ENCODE peak calls at places on chromosomes 7 and 10, in seven cellular contexts. One of them, this sample, is unnamed.

GRCh38 chr10:92527716-92528115 is 46.2 kb downstream of the IDE start:
- DNase-seq in psoas muscle: no peak
- DNase-seq in HT1080: no peak
- DNase-seq in stimulated activated CD8-positive, alpha-beta memory T cell treated with anti-CD3 and anti-CD28 coated beads, Interleukin-12 subunit alpha, Interleukin-12 subunit beta, amount 100 ng/mL, for 4 hours: no peak
- DNase-seq in T-helper 2 cell: no peak
- DNase-seq in left lobe of liver: no peak
- DNase-seq in esophagus muscularis mucosa: no peak
- DNase-seq in this sample: no peak

GRCh38 chr10:29784175-29784773 is 149.5 kb upstream of the SVIL start:
- DNase-seq in psoas muscle: peak
- DNase-seq in HT1080: peak
- DNase-seq in stimulated activated CD8-positive, alpha-beta memory T cell treated with anti-CD3 and anti-CD28 coated beads, Interleukin-12 subunit alpha, Interleukin-12 subunit beta, amount 100 ng/mL, for 4 hours: no peak
- DNase-seq in T-helper 2 cell: no peak
- DNase-seq in left lobe of liver: no peak
- DNase-seq in esophagus muscularis mucosa: peak
- DNase-seq in this sample: peak

GRCh38 chr7:107090452-107090851 is 45.9 kb downstream of the PRKAR2B start:
- DNase-seq in psoas muscle: no peak
- DNase-seq in HT1080: no peak
- DNase-seq in stimulated activated CD8-positive, alpha-beta memory T cell treated with anti-CD3 and anti-CD28 coated beads, Interleukin-12 subunit alpha, Interleukin-12 subunit beta, amount 100 ng/mL, for 4 hours: no peak
- DNase-seq in T-helper 2 cell: no peak
- DNase-seq in left lobe of liver: no peak
- DNase-seq in esophagus muscularis mucosa: no peak
- DNase-seq in this sample: no peak

GRCh38 chr7:50957855-50958254 is 175.2 kb upstream of the GRB10 start:
- DNase-seq in psoas muscle: no peak
- DNase-seq in HT1080: no peak
- DNase-seq in stimulated activated CD8-positive, alpha-beta memory T cell treated with anti-CD3 and anti-CD28 coated beads, Interleukin-12 subunit alpha, Interleukin-12 subunit beta, amount 100 ng/mL, for 4 hours: no peak
- DNase-seq in T-helper 2 cell: no peak
- DNase-seq in left lobe of liver: no peak
- DNase-seq in esophagus muscularis mucosa: peak
- DNase-seq in this sample: no peak

GRCh38 chr7:34143397-34143796 is 238.1 kb downstream of the BMPER start:
- DNase-seq in psoas muscle: no peak
- DNase-seq in HT1080: no peak
- DNase-seq in stimulated activated CD8-positive, alpha-beta memory T cell treated with anti-CD3 and anti-CD28 coated beads, Interleukin-12 subunit alpha, Interleukin-12 subunit beta, amount 100 ng/mL, for 4 hours: no peak
- DNase-seq in T-helper 2 cell: no peak
- DNase-seq in left lobe of liver: no peak
- DNase-seq in esophagus muscularis mucosa: no peak
- DNase-seq in this sample: no peak

GRCh38 chr10:22433875-22434274 is 88.6 kb downstream of the SPAG6 start:
- DNase-seq in psoas muscle: no peak
- DNase-seq in HT1080: peak
- DNase-seq in stimulated activated CD8-positive, alpha-beta memory T cell treated with anti-CD3 and anti-CD28 coated beads, Interleukin-12 subunit alpha, Interleukin-12 subunit beta, amount 100 ng/mL, for 4 hours: no peak
- DNase-seq in T-helper 2 cell: no peak
- DNase-seq in left lobe of liver: no peak
- DNase-seq in esophagus muscularis mucosa: no peak
- DNase-seq in this sample: no peak

GRCh38 chr7:112892263-112892662 is 102.1 kb upstream of the TMEM168 start:
- DNase-seq in psoas muscle: no peak
- DNase-seq in HT1080: peak
- DNase-seq in stimulated activated CD8-positive, alpha-beta memory T cell treated with anti-CD3 and anti-CD28 coated beads, Interleukin-12 subunit alpha, Interleukin-12 subunit beta, amount 100 ng/mL, for 4 hours: no peak
- DNase-seq in T-helper 2 cell: no peak
- DNase-seq in left lobe of liver: no peak
- DNase-seq in esophagus muscularis mucosa: no peak
- DNase-seq in this sample: no peak

GRCh38 chr7:6071406-6071805 is 40.2 kb downstream of the ANKRD61 start:
- DNase-seq in psoas muscle: no peak
- DNase-seq in HT1080: no peak
- DNase-seq in stimulated activated CD8-positive, alpha-beta memory T cell treated with anti-CD3 and anti-CD28 coated beads, Interleukin-12 subunit alpha, Interleukin-12 subunit beta, amount 100 ng/mL, for 4 hours: no peak
- DNase-seq in T-helper 2 cell: no peak
- DNase-seq in left lobe of liver: no peak
- DNase-seq in esophagus muscularis mucosa: no peak
- DNase-seq in this sample: no peak

GRCh38 chr10:24463683-24464426 is 254.9 kb downstream of the KIAA1217 start:
- DNase-seq in psoas muscle: no peak
- DNase-seq in HT1080: peak
- DNase-seq in stimulated activated CD8-positive, alpha-beta memory T cell treated with anti-CD3 and anti-CD28 coated beads, Interleukin-12 subunit alpha, Interleukin-12 subunit beta, amount 100 ng/mL, for 4 hours: no peak
- DNase-seq in T-helper 2 cell: no peak
- DNase-seq in left lobe of liver: peak
- DNase-seq in esophagus muscularis mucosa: no peak
- DNase-seq in this sample: no peak

GRCh38 chr7:138980575-138981285 is 459 bp downstream of the KIAA1549 start:
- DNase-seq in psoas muscle: no peak
- DNase-seq in HT1080: peak
- DNase-seq in stimulated activated CD8-positive, alpha-beta memory T cell treated with anti-CD3 and anti-CD28 coated beads, Interleukin-12 subunit alpha, Interleukin-12 subunit beta, amount 100 ng/mL, for 4 hours: no peak
- DNase-seq in T-helper 2 cell: no peak
- DNase-seq in left lobe of liver: no peak
- DNase-seq in esophagus muscularis mucosa: no peak
- DNase-seq in this sample: no peak

GRCh38 chr10:60495357-60495756 is 105.7 kb upstream of the ANK3 start:
- DNase-seq in psoas muscle: no peak
- DNase-seq in HT1080: peak
- DNase-seq in stimulated activated CD8-positive, alpha-beta memory T cell treated with anti-CD3 and anti-CD28 coated beads, Interleukin-12 subunit alpha, Interleukin-12 subunit beta, amount 100 ng/mL, for 4 hours: no peak
- DNase-seq in T-helper 2 cell: no peak
- DNase-seq in left lobe of liver: no peak
- DNase-seq in esophagus muscularis mucosa: no peak
- DNase-seq in this sample: no peak

GRCh38 chr10:57338823-57339558 is 928.7 kb downstream of the IPMK start:
- DNase-seq in psoas muscle: no peak
- DNase-seq in HT1080: peak
- DNase-seq in stimulated activated CD8-positive, alpha-beta memory T cell treated with anti-CD3 and anti-CD28 coated beads, Interleukin-12 subunit alpha, Interleukin-12 subunit beta, amount 100 ng/mL, for 4 hours: no peak
- DNase-seq in T-helper 2 cell: no peak
- DNase-seq in left lobe of liver: no peak
- DNase-seq in esophagus muscularis mucosa: no peak
- DNase-seq in this sample: no peak

GRCh38 chr10:133278577-133279265 is 2.1 kb upstream of the ADAM8 start:
- DNase-seq in psoas muscle: peak
- DNase-seq in HT1080: peak
- DNase-seq in stimulated activated CD8-positive, alpha-beta memory T cell treated with anti-CD3 and anti-CD28 coated beads, Interleukin-12 subunit alpha, Interleukin-12 subunit beta, amount 100 ng/mL, for 4 hours: peak
- DNase-seq in T-helper 2 cell: no peak
- DNase-seq in left lobe of liver: peak
- DNase-seq in esophagus muscularis mucosa: no peak
- DNase-seq in this sample: no peak

GRCh38 chr10:15472008-15472407 is 100.9 kb upstream of the FAM171A1 start:
- DNase-seq in psoas muscle: no peak
- DNase-seq in HT1080: no peak
- DNase-seq in stimulated activated CD8-positive, alpha-beta memory T cell treated with anti-CD3 and anti-CD28 coated beads, Interleukin-12 subunit alpha, Interleukin-12 subunit beta, amount 100 ng/mL, for 4 hours: no peak
- DNase-seq in T-helper 2 cell: no peak
- DNase-seq in left lobe of liver: no peak
- DNase-seq in esophagus muscularis mucosa: no peak
- DNase-seq in this sample: no peak

GRCh38 chr7:46630031-46630430 is 709.0 kb upstream of the IGFBP3 start:
- DNase-seq in psoas muscle: no peak
- DNase-seq in HT1080: peak
- DNase-seq in stimulated activated CD8-positive, alpha-beta memory T cell treated with anti-CD3 and anti-CD28 coated beads, Interleukin-12 subunit alpha, Interleukin-12 subunit beta, amount 100 ng/mL, for 4 hours: no peak
- DNase-seq in T-helper 2 cell: no peak
- DNase-seq in left lobe of liver: no peak
- DNase-seq in esophagus muscularis mucosa: no peak
- DNase-seq in this sample: no peak

GRCh38 chr7:151400626-151401315 is 9.1 kb downstream of the WDR86 start:
- DNase-seq in psoas muscle: peak
- DNase-seq in HT1080: no peak
- DNase-seq in stimulated activated CD8-positive, alpha-beta memory T cell treated with anti-CD3 and anti-CD28 coated beads, Interleukin-12 subunit alpha, Interleukin-12 subunit beta, amount 100 ng/mL, for 4 hours: no peak
- DNase-seq in T-helper 2 cell: no peak
- DNase-seq in left lobe of liver: no peak
- DNase-seq in esophagus muscularis mucosa: no peak
- DNase-seq in this sample: no peak

GRCh38 chr10:33722067-33722466 is 387.6 kb upstream of the NRP1 start:
- DNase-seq in psoas muscle: no peak
- DNase-seq in HT1080: peak
- DNase-seq in stimulated activated CD8-positive, alpha-beta memory T cell treated with anti-CD3 and anti-CD28 coated beads, Interleukin-12 subunit alpha, Interleukin-12 subunit beta, amount 100 ng/mL, for 4 hours: no peak
- DNase-seq in T-helper 2 cell: no peak
- DNase-seq in left lobe of liver: no peak
- DNase-seq in esophagus muscularis mucosa: no peak
- DNase-seq in this sample: no peak

GRCh38 chr10:44193156-44193555 is 191.7 kb downstream of the CXCL12 start:
- DNase-seq in psoas muscle: no peak
- DNase-seq in HT1080: no peak
- DNase-seq in stimulated activated CD8-positive, alpha-beta memory T cell treated with anti-CD3 and anti-CD28 coated beads, Interleukin-12 subunit alpha, Interleukin-12 subunit beta, amount 100 ng/mL, for 4 hours: no peak
- DNase-seq in T-helper 2 cell: no peak
- DNase-seq in left lobe of liver: no peak
- DNase-seq in esophagus muscularis mucosa: peak
- DNase-seq in this sample: no peak

GRCh38 chr10:29797616-29798015 is 162.8 kb upstream of the SVIL start:
- DNase-seq in psoas muscle: no peak
- DNase-seq in HT1080: no peak
- DNase-seq in stimulated activated CD8-positive, alpha-beta memory T cell treated with anti-CD3 and anti-CD28 coated beads, Interleukin-12 subunit alpha, Interleukin-12 subunit beta, amount 100 ng/mL, for 4 hours: no peak
- DNase-seq in T-helper 2 cell: no peak
- DNase-seq in left lobe of liver: no peak
- DNase-seq in esophagus muscularis mucosa: no peak
- DNase-seq in this sample: no peak

GRCh38 chr10:102420443-102420809 is 210 bp upstream of the FBXL15 start:
- DNase-seq in psoas muscle: no peak
- DNase-seq in HT1080: no peak
- DNase-seq in stimulated activated CD8-positive, alpha-beta memory T cell treated with anti-CD3 and anti-CD28 coated beads, Interleukin-12 subunit alpha, Interleukin-12 subunit beta, amount 100 ng/mL, for 4 hours: no peak
- DNase-seq in T-helper 2 cell: no peak
- DNase-seq in left lobe of liver: no peak
- DNase-seq in esophagus muscularis mucosa: no peak
- DNase-seq in this sample: no peak

GRCh38 chr7:137755438-137755837 is 91.3 kb downstream of the DGKI start:
- DNase-seq in psoas muscle: no peak
- DNase-seq in HT1080: no peak
- DNase-seq in stimulated activated CD8-positive, alpha-beta memory T cell treated with anti-CD3 and anti-CD28 coated beads, Interleukin-12 subunit alpha, Interleukin-12 subunit beta, amount 100 ng/mL, for 4 hours: no peak
- DNase-seq in T-helper 2 cell: no peak
- DNase-seq in left lobe of liver: no peak
- DNase-seq in esophagus muscularis mucosa: no peak
- DNase-seq in this sample: no peak

GRCh38 chr10:34249634-34250033 is 565.5 kb downstream of the PARD3 start:
- DNase-seq in psoas muscle: no peak
- DNase-seq in HT1080: no peak
- DNase-seq in stimulated activated CD8-positive, alpha-beta memory T cell treated with anti-CD3 and anti-CD28 coated beads, Interleukin-12 subunit alpha, Interleukin-12 subunit beta, amount 100 ng/mL, for 4 hours: no peak
- DNase-seq in T-helper 2 cell: no peak
- DNase-seq in left lobe of liver: no peak
- DNase-seq in esophagus muscularis mucosa: no peak
- DNase-seq in this sample: no peak

GRCh38 chr7:129423700-129424410 is 10.4 kb upstream of the STRIP2 start:
- DNase-seq in psoas muscle: no peak
- DNase-seq in HT1080: no peak
- DNase-seq in stimulated activated CD8-positive, alpha-beta memory T cell treated with anti-CD3 and anti-CD28 coated beads, Interleukin-12 subunit alpha, Interleukin-12 subunit beta, amount 100 ng/mL, for 4 hours: no peak
- DNase-seq in T-helper 2 cell: no peak
- DNase-seq in left lobe of liver: no peak
- DNase-seq in esophagus muscularis mucosa: no peak
- DNase-seq in this sample: no peak

GRCh38 chr7:138834583-138834982 is 36.6 kb upstream of the ATP6V0A4 start:
- DNase-seq in psoas muscle: no peak
- DNase-seq in HT1080: no peak
- DNase-seq in stimulated activated CD8-positive, alpha-beta memory T cell treated with anti-CD3 and anti-CD28 coated beads, Interleukin-12 subunit alpha, Interleukin-12 subunit beta, amount 100 ng/mL, for 4 hours: no peak
- DNase-seq in T-helper 2 cell: no peak
- DNase-seq in left lobe of liver: no peak
- DNase-seq in esophagus muscularis mucosa: no peak
- DNase-seq in this sample: no peak

GRCh38 chr10:32891261-32891660 is 66.8 kb downstream of the ITGB1 start:
- DNase-seq in psoas muscle: no peak
- DNase-seq in HT1080: no peak
- DNase-seq in stimulated activated CD8-positive, alpha-beta memory T cell treated with anti-CD3 and anti-CD28 coated beads, Interleukin-12 subunit alpha, Interleukin-12 subunit beta, amount 100 ng/mL, for 4 hours: no peak
- DNase-seq in T-helper 2 cell: no peak
- DNase-seq in left lobe of liver: no peak
- DNase-seq in esophagus muscularis mucosa: no peak
- DNase-seq in this sample: no peak

GRCh38 chr10:58348571-58349033 is 13.8 kb downstream of the UBE2D1 start:
- DNase-seq in psoas muscle: no peak
- DNase-seq in HT1080: no peak
- DNase-seq in stimulated activated CD8-positive, alpha-beta memory T cell treated with anti-CD3 and anti-CD28 coated beads, Interleukin-12 subunit alpha, Interleukin-12 subunit beta, amount 100 ng/mL, for 4 hours: no peak
- DNase-seq in T-helper 2 cell: no peak
- DNase-seq in left lobe of liver: no peak
- DNase-seq in esophagus muscularis mucosa: no peak
- DNase-seq in this sample: no peak

GRCh38 chr10:24551161-24551560 is 172.5 kb downstream of the ARHGAP21 start:
- DNase-seq in psoas muscle: no peak
- DNase-seq in HT1080: no peak
- DNase-seq in stimulated activated CD8-positive, alpha-beta memory T cell treated with anti-CD3 and anti-CD28 coated beads, Interleukin-12 subunit alpha, Interleukin-12 subunit beta, amount 100 ng/mL, for 4 hours: no peak
- DNase-seq in T-helper 2 cell: no peak
- DNase-seq in left lobe of liver: no peak
- DNase-seq in esophagus muscularis mucosa: peak
- DNase-seq in this sample: no peak

GRCh38 chr10:60828489-60828852 is 50.2 kb downstream of the CDK1 start:
- DNase-seq in psoas muscle: no peak
- DNase-seq in HT1080: peak
- DNase-seq in stimulated activated CD8-positive, alpha-beta memory T cell treated with anti-CD3 and anti-CD28 coated beads, Interleukin-12 subunit alpha, Interleukin-12 subunit beta, amount 100 ng/mL, for 4 hours: no peak
- DNase-seq in T-helper 2 cell: no peak
- DNase-seq in left lobe of liver: no peak
- DNase-seq in esophagus muscularis mucosa: no peak
- DNase-seq in this sample: no peak

GRCh38 chr10:88592425-88592824 is 5.9 kb downstream of the LIPJ start:
- DNase-seq in psoas muscle: no peak
- DNase-seq in HT1080: no peak
- DNase-seq in stimulated activated CD8-positive, alpha-beta memory T cell treated with anti-CD3 and anti-CD28 coated beads, Interleukin-12 subunit alpha, Interleukin-12 subunit beta, amount 100 ng/mL, for 4 hours: no peak
- DNase-seq in T-helper 2 cell: no peak
- DNase-seq in left lobe of liver: no peak
- DNase-seq in esophagus muscularis mucosa: no peak
- DNase-seq in this sample: no peak

GRCh38 chr10:112039823-112040222 is 143.7 kb downstream of the GPAM start:
- DNase-seq in psoas muscle: no peak
- DNase-seq in HT1080: peak
- DNase-seq in stimulated activated CD8-positive, alpha-beta memory T cell treated with anti-CD3 and anti-CD28 coated beads, Interleukin-12 subunit alpha, Interleukin-12 subunit beta, amount 100 ng/mL, for 4 hours: no peak
- DNase-seq in T-helper 2 cell: no peak
- DNase-seq in left lobe of liver: no peak
- DNase-seq in esophagus muscularis mucosa: no peak
- DNase-seq in this sample: no peak

GRCh38 chr10:132326925-132327324 is 5.1 kb upstream of the LRRC27 start:
- DNase-seq in psoas muscle: no peak
- DNase-seq in HT1080: no peak
- DNase-seq in stimulated activated CD8-positive, alpha-beta memory T cell treated with anti-CD3 and anti-CD28 coated beads, Interleukin-12 subunit alpha, Interleukin-12 subunit beta, amount 100 ng/mL, for 4 hours: no peak
- DNase-seq in T-helper 2 cell: no peak
- DNase-seq in left lobe of liver: no peak
- DNase-seq in esophagus muscularis mucosa: no peak
- DNase-seq in this sample: peak

GRCh38 chr10:12605580-12606405 is 256.4 kb downstream of the CAMK1D start:
- DNase-seq in psoas muscle: peak
- DNase-seq in HT1080: peak
- DNase-seq in stimulated activated CD8-positive, alpha-beta memory T cell treated with anti-CD3 and anti-CD28 coated beads, Interleukin-12 subunit alpha, Interleukin-12 subunit beta, amount 100 ng/mL, for 4 hours: peak
- DNase-seq in T-helper 2 cell: no peak
- DNase-seq in left lobe of liver: peak
- DNase-seq in esophagus muscularis mucosa: peak
- DNase-seq in this sample: peak